ENCODE peak calls at places on chromosomes 6 and 20, in ten cellular contexts. K, V, D, F, B, I, E, L, X and Z are unnamed samples.

GRCh38 chr6:122799916-122800701 is 11.1 kb downstream of the SMPDL3A start:
- DNase-seq in K (peak), V (no peak), D (no peak), F (no peak), B (peak), I (peak), E (no peak), L (no peak), X (no peak), Z (no peak)

GRCh38 chr6:89564752-89565427 is 73.7 kb downstream of the LYRM2 start:
- DNase-seq in K (no peak), V (no peak), D (no peak), F (no peak), B (peak), I (peak), E (no peak), L (no peak), X (no peak), Z (no peak)

GRCh38 chr6:121285041-121285440 is 49.2 kb downstream of the TBC1D32 start:
- DNase-seq in K (peak), V (no peak), D (no peak), F (no peak), B (no peak), I (peak), E (no peak), L (no peak), X (no peak), Z (no peak)

GRCh38 chr6:2846873-2847224 is 5.2 kb upstream of the SERPINB1 start:
- DNase-seq in K (no peak), V (no peak), D (no peak), F (no peak), B (no peak), I (no peak), E (no peak), L (no peak), X (no peak), Z (no peak)

GRCh38 chr20:37515876-37516275 is 5.2 kb upstream of the NNAT start:
- DNase-seq in K (no peak), V (no peak), D (no peak), F (no peak), B (no peak), I (no peak), E (no peak), L (no peak), X (no peak), Z (no peak)

GRCh38 chr6:135675862-135676261 is 175.6 kb upstream of the PDE7B start:
- DNase-seq in K (peak), V (peak), D (peak), F (peak), B (no peak), I (peak), E (peak), L (peak), X (peak), Z (no peak)

GRCh38 chr6:158607411-158608170 is 37.0 kb downstream of the DYNLT1 start:
- DNase-seq in K (peak), V (no peak), D (no peak), F (no peak), B (no peak), I (peak), E (no peak), L (no peak), X (no peak), Z (peak)

GRCh38 chr6:99402458-99402857 is 8.5 kb upstream of the COQ3 start:
- DNase-seq in K (no peak), V (no peak), D (no peak), F (no peak), B (no peak), I (no peak), E (no peak), L (no peak), X (no peak), Z (no peak)

GRCh38 chr6:88380083-88380482 is 213.9 kb upstream of the CNR1 start:
- DNase-seq in K (peak), V (no peak), D (no peak), F (no peak), B (peak), I (peak), E (peak), L (peak), X (no peak), Z (no peak)

GRCh38 chr20:52447232-52447566 is 255.6 kb upstream of the ZFP64 start:
- DNase-seq in K (no peak), V (no peak), D (no peak), F (no peak), B (no peak), I (no peak), E (no peak), L (no peak), X (no peak), Z (no peak)

GRCh38 chr6:10033223-10033829 is 381.5 kb downstream of the TFAP2A start:
- DNase-seq in K (peak), V (no peak), D (no peak), F (no peak), B (no peak), I (no peak), E (peak), L (no peak), X (no peak), Z (no peak)

GRCh38 chr20:45823949-45824835 is 2.9 kb downstream of the TNNC2 start:
- DNase-seq in K (peak), V (peak), D (peak), F (no peak), B (peak), I (peak), E (no peak), L (peak), X (peak), Z (no peak)

GRCh38 chr20:37245671-37246237 is 15.9 kb downstream of the GHRH start:
- DNase-seq in K (no peak), V (no peak), D (no peak), F (no peak), B (no peak), I (no peak), E (no peak), L (no peak), X (no peak), Z (no peak)

GRCh38 chr6:46888031-46888430 is 33.7 kb downstream of the ADGRF5 start:
- DNase-seq in K (peak), V (no peak), D (no peak), F (no peak), B (no peak), I (no peak), E (no peak), L (no peak), X (no peak), Z (no peak)

GRCh38 chr6:6966127-6966526 is 141.6 kb upstream of the RREB1 start:
- DNase-seq in K (no peak), V (no peak), D (no peak), F (no peak), B (no peak), I (no peak), E (no peak), L (no peak), X (no peak), Z (no peak)

GRCh38 chr6:91490672-91491071 is 903.8 kb upstream of the MAP3K7 start:
- DNase-seq in K (peak), V (no peak), D (no peak), F (no peak), B (no peak), I (no peak), E (no peak), L (no peak), X (no peak), Z (no peak)

GRCh38 chr20:53643031-53643832 is 49.6 kb upstream of the ZNF217 start:
- DNase-seq in K (peak), V (peak), D (no peak), F (peak), B (peak), I (peak), E (peak), L (no peak), X (no peak), Z (no peak)

GRCh38 chr20:846894-847278 is 13.4 kb downstream of the FAM110A start:
- DNase-seq in K (no peak), V (peak), D (no peak), F (no peak), B (peak), I (no peak), E (no peak), L (no peak), X (no peak), Z (no peak)

GRCh38 chr20:38210741-38211140 is 45.7 kb upstream of the TGM2 start:
- DNase-seq in K (peak), V (no peak), D (no peak), F (no peak), B (no peak), I (no peak), E (no peak), L (no peak), X (no peak), Z (no peak)

GRCh38 chr20:25237610-25238318 is 10.1 kb upstream of the PYGB start:
- DNase-seq in K (peak), V (no peak), D (no peak), F (peak), B (peak), I (peak), E (peak), L (no peak), X (no peak), Z (no peak)

GRCh38 chr20:1830240-1830639 is 65.0 kb upstream of the SIRPA start:
- DNase-seq in K (peak), V (no peak), D (no peak), F (peak), B (peak), I (peak), E (peak), L (peak), X (no peak), Z (no peak)

GRCh38 chr6:161434921-161435411 is 161.1 kb upstream of the AGPAT4 start:
- DNase-seq in K (peak), V (no peak), D (no peak), F (no peak), B (peak), I (peak), E (no peak), L (no peak), X (no peak), Z (no peak)

GRCh38 chr20:8132632-8133587 is 844 bp downstream of the PLCB1 start:
- DNase-seq in K (no peak), V (peak), D (peak), F (no peak), B (peak), I (peak), E (no peak), L (no peak), X (no peak), Z (no peak)

GRCh38 chr6:155676346-155676745 is 220.7 kb upstream of the NOX3 start:
- DNase-seq in K (no peak), V (no peak), D (no peak), F (no peak), B (no peak), I (no peak), E (no peak), L (no peak), X (no peak), Z (no peak)

GRCh38 chr20:24862606-24863005 is 86.5 kb upstream of the CST7 start:
- DNase-seq in K (no peak), V (no peak), D (no peak), F (no peak), B (no peak), I (no peak), E (no peak), L (no peak), X (no peak), Z (no peak)

GRCh38 chr6:131281471-131282270 is 146.4 kb downstream of the AKAP7 start:
- DNase-seq in K (peak), V (peak), D (no peak), F (no peak), B (peak), I (peak), E (no peak), L (no peak), X (peak), Z (no peak)

GRCh38 chr20:14538433-14538832 is 201.0 kb upstream of the FLRT3 start:
- DNase-seq in K (no peak), V (no peak), D (no peak), F (no peak), B (no peak), I (no peak), E (no peak), L (no peak), X (no peak), Z (no peak)

GRCh38 chr6:19325335-19325789 is 511.8 kb upstream of the ID4 start:
- DNase-seq in K (no peak), V (no peak), D (no peak), F (no peak), B (no peak), I (no peak), E (no peak), L (no peak), X (no peak), Z (no peak)

GRCh38 chr20:58938541-58938940 is 42.5 kb upstream of the NELFCD start:
- DNase-seq in K (no peak), V (peak), D (no peak), F (no peak), B (no peak), I (no peak), E (no peak), L (no peak), X (no peak), Z (no peak)

GRCh38 chr6:159778542-159778941 is 10.9 kb downstream of the TCP1 start:
- DNase-seq in K (no peak), V (no peak), D (no peak), F (no peak), B (no peak), I (no peak), E (no peak), L (no peak), X (no peak), Z (no peak)

GRCh38 chr6:52361347-52361944 is 505 bp upstream of the PAQR8 start:
- DNase-seq in K (peak), V (peak), D (no peak), F (no peak), B (peak), I (peak), E (no peak), L (no peak), X (no peak), Z (no peak)

GRCh38 chr20:57574954-57575353 is 14.0 kb downstream of the PCK1 start:
- DNase-seq in K (no peak), V (no peak), D (no peak), F (no peak), B (no peak), I (no peak), E (no peak), L (no peak), X (no peak), Z (no peak)

GRCh38 chr20:10578607-10579006 is 95.2 kb downstream of the JAG1 start:
- DNase-seq in K (peak), V (no peak), D (no peak), F (peak), B (no peak), I (peak), E (no peak), L (no peak), X (no peak), Z (no peak)

GRCh38 chr20:56467969-56468316 is 484 bp upstream of the RTF2 start:
- DNase-seq in K (no peak), V (no peak), D (no peak), F (no peak), B (no peak), I (no peak), E (no peak), L (no peak), X (no peak), Z (no peak)

GRCh38 chr6:19918436-19918835 is 81.3 kb downstream of the ID4 start:
- DNase-seq in K (no peak), V (no peak), D (no peak), F (no peak), B (no peak), I (no peak), E (no peak), L (no peak), X (no peak), Z (no peak)

GRCh38 chr6:93496548-93496947 is 77.2 kb upstream of the EPHA7 start:
- DNase-seq in K (no peak), V (no peak), D (no peak), F (no peak), B (no peak), I (no peak), E (no peak), L (no peak), X (no peak), Z (no peak)

DNA sequence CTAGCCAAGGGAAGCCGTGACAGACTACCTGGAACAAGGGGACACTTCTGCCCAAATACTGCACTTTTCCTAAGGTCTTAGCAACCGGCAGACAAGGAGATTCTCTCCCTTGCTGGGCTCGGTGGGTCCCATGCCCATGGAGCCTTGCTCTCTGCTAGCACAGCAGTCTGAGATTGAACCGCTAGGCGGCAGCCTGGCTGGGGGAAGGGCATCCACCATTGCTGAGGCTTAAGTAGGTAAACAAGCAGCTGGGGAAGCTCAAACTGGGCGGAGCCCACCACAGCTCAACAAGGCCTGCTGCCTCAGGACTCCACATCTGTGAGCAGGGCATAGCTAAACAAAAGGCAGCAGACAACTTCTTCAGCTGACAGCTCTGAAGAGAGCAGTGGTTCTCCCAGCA is 87.8 kb upstream of the ASCC3 start:
- DNase-seq in K (no peak), V (no peak), D (no peak), F (no peak), B (no peak), I (no peak), E (no peak), L (no peak), X (no peak), Z (no peak)
- TF ChIP-seq CTCF in K (no peak), V (no peak), D (no peak), F (no peak), B (no peak), I (no peak), E (no peak), L (no peak), X (no peak), Z (no peak)

GRCh38 chr20:43191946-43192847 is 2.5 kb upstream of the PTPRT start:
- DNase-seq in K (no peak), V (no peak), D (peak), F (no peak), B (peak), I (no peak), E (peak), L (peak), X (peak), Z (no peak)
- TF ChIP-seq CTCF in K (peak), V (no peak), D (peak), F (peak), B (peak), I (peak), E (no peak), L (peak), X (peak), Z (peak)

DNA sequence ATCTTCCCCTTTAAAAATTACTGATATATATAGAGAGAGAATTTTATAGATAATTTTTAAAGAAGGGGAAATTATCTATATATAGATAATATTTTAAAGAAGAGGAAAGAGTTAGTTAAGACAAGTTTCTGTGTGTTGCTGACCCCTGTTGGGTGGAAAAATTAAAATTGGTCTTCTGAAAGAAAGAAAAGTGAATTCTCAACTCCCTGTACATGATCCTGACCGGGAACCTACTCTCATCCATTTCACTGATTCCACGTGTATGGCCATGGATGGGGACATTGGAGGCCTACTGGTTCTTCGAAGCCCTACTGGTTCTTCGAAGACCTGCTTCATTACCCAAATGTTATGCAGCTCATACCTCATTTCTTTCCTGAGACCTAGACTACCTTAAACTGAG is 53.0 kb upstream of the TCF21 start:
- DNase-seq in K (peak), V (no peak), D (no peak), F (no peak), B (no peak), I (peak), E (no peak), L (no peak), X (no peak), Z (no peak)
- TF ChIP-seq CTCF in K (peak), V (no peak), D (no peak), F (no peak), B (no peak), I (peak), E (no peak), L (no peak), X (no peak), Z (no peak)

GRCh38 chr6:127100510-127101140 is 17.8 kb upstream of the RSPO3 start:
- DNase-seq in K (peak), V (no peak), D (no peak), F (no peak), B (no peak), I (peak), E (no peak), L (no peak), X (no peak), Z (no peak)
- TF ChIP-seq CTCF in K (peak), V (no peak), D (peak), F (peak), B (no peak), I (peak), E (peak), L (peak), X (peak), Z (peak)

GRCh38 chr6:40755046-40755681 is 168.0 kb upstream of the LRFN2 start:
- DNase-seq in K (peak), V (no peak), D (no peak), F (no peak), B (no peak), I (peak), E (no peak), L (peak), X (peak), Z (no peak)
- TF ChIP-seq CTCF in K (peak), V (no peak), D (no peak), F (no peak), B (no peak), I (peak), E (no peak), L (no peak), X (no peak), Z (no peak)

GRCh38 chr6:44576132-44576601 is 188.7 kb downstream of the CDC5L start:
- DNase-seq in K (peak), V (no peak), D (no peak), F (no peak), B (no peak), I (peak), E (no peak), L (no peak), X (no peak), Z (no peak)

GRCh38 chr6:44582930-44583329 is 195.4 kb downstream of the CDC5L start:
- DNase-seq in K (no peak), V (no peak), D (no peak), F (no peak), B (no peak), I (no peak), E (no peak), L (no peak), X (no peak), Z (no peak)

GRCh38 chr6:44575644-44576043 is 188.1 kb downstream of the CDC5L start:
- DNase-seq in K (no peak), V (no peak), D (no peak), F (no peak), B (no peak), I (no peak), E (no peak), L (no peak), X (no peak), Z (no peak)

GRCh38 chr6:44580901-44581300 is 193.4 kb downstream of the CDC5L start:
- DNase-seq in K (peak), V (no peak), D (no peak), F (no peak), B (no peak), I (peak), E (no peak), L (no peak), X (no peak), Z (no peak)
- TF ChIP-seq CTCF in K (no peak), V (no peak), D (no peak), F (no peak), B (no peak), I (no peak), E (no peak), L (no peak), X (no peak), Z (no peak)

GRCh38 chr6:31158863-31159855 is 770 bp downstream of the TCF19 start:
- DNase-seq in K (no peak), V (peak), D (no peak), F (no peak), B (no peak), I (peak), E (peak), L (peak), X (peak), Z (no peak)
- TF ChIP-seq CTCF in K (peak), V (no peak), D (no peak), F (no peak), B (no peak), I (no peak), E (no peak), L (no peak), X (no peak), Z (no peak)